ENCODE peak calls at places on chromosomes 2 and 18, in ten cellular contexts. Z is activated naive CD4-positive, alpha-beta T cell treated with anti-CD3 and anti-CD28 coated beads, Interleukin-2, amount 50 U/mL, for 16 hours; V is bronchial epithelial cell; C is left ventricle myocardium superior; U is progenitor cell of endocrine pancreas; H is M059J; W is mucosa of gallbladder; M is NCI-H774; Q is cardiac muscle cell; L is SIG-M5. X is an unnamed sample.

GRCh38 chr2:218991674-218992168 is 1.5 kb downstream of the CRYBA2 start:
- DNase-seq in Z (no peak), V (peak; percentile 30), C (no peak), U (no peak), H (peak; percentile 40), W (no peak), M (no peak), Q (peak; percentile 37), L (no peak), X (peak; percentile 48)

GRCh38 chr2:226742346-226742745 is 57.3 kb downstream of the IRS1 start:
- DNase-seq in Z (no peak), V (no peak), C (peak; percentile 54), U (no peak), H (no peak), W (peak; percentile 68), M (no peak), Q (no peak), L (no peak), X (no peak)

GRCh38 chr2:37809525-37809924 is 115.6 kb upstream of the RMDN2 start:
- DNase-seq in Z (no peak), V (peak; percentile 41), C (peak; percentile 53), U (no peak), H (peak; percentile 60), W (peak; percentile 24), M (no peak), Q (peak; percentile 46), L (no peak), X (peak; percentile 8)

GRCh38 chr2:162196611-162197010 is 44.6 kb upstream of the GCG start:
- DNase-seq in Z (no peak), V (peak; percentile 64), C (no peak), U (no peak), H (peak; percentile 37), W (no peak), M (no peak), Q (no peak), L (no peak), X (no peak)

GRCh38 chr18:59617468-59617932 is 79.7 kb downstream of the CCBE1 start:
- DNase-seq in Z (no peak), V (peak; percentile 44), C (no peak), U (no peak), H (peak; percentile 72), W (no peak), M (no peak), Q (no peak), L (no peak), X (no peak)

GRCh38 chr2:225076125-225076524 is 33.9 kb upstream of the DOCK10 start:
- DNase-seq in Z (no peak), V (no peak), C (no peak), U (no peak), H (no peak), W (no peak), M (no peak), Q (no peak), L (no peak), X (no peak)

GRCh38 chr2:122643725-122644329 is 888.4 kb downstream of the TSN start:
- DNase-seq in Z (no peak), V (peak; percentile 96), C (no peak), U (no peak), H (peak; percentile 20), W (peak; percentile 18), M (peak; percentile 95), Q (no peak), L (no peak), X (peak; percentile 90)

GRCh38 chr2:10786240-10786982 is 26.2 kb downstream of the PDIA6 start:
- DNase-seq in Z (no peak), V (no peak), C (no peak), U (no peak), H (no peak), W (no peak), M (no peak), Q (no peak), L (no peak), X (no peak)

GRCh38 chr18:35605686-35606417 is 24.3 kb downstream of the GALNT1 start:
- DNase-seq in Z (no peak), V (peak; percentile 73), C (no peak), U (no peak), H (no peak), W (no peak), M (no peak), Q (no peak), L (no peak), X (no peak)

GRCh38 chr2:10305254-10305635 is 2.5 kb downstream of the HPCAL1 start:
- DNase-seq in Z (peak; percentile 52), V (no peak), C (no peak), U (no peak), H (peak; percentile 84), W (no peak), M (no peak), Q (no peak), L (no peak), X (no peak)

X was measured in SHP77.